ENCODE peak calls at places on chromosomes 1 and 21, in ten cellular contexts. One of them, this sample, is unnamed.

GRCh38 chr1:165875171-165875570 is 47.8 kb downstream of the UCK2 start:
- DNase-seq in GM03348: no peak
- DNase-seq in T follicular helper cell: no peak
- DNase-seq in A549: no peak
- DNase-seq in uterus: no peak
- DNase-seq in DMS53: no peak
- DNase-seq in hippocampal formation: no peak
- DNase-seq in activated gamma-delta T cell treated with Interleukin-2 at 50 U/mL for 16 hours: no peak
- DNase-seq in Right ventricle myocardium inferior: no peak
- DNase-seq in frontal cortex: no peak
- DNase-seq in this sample: no peak

GRCh38 chr1:117371436-117372151 is 4.3 kb downstream of the MAN1A2 start:
- DNase-seq in GM03348: peak; percentile 51
- DNase-seq in T follicular helper cell: no peak
- DNase-seq in A549: no peak
- DNase-seq in uterus: no peak
- DNase-seq in DMS53: no peak
- DNase-seq in hippocampal formation: no peak
- DNase-seq in activated gamma-delta T cell treated with Interleukin-2 at 50 U/mL for 16 hours: no peak
- DNase-seq in Right ventricle myocardium inferior: no peak
- DNase-seq in frontal cortex: no peak
- DNase-seq in this sample: no peak

GRCh38 chr1:41639332-41639936 is 155.0 kb upstream of the EDN2 start:
- DNase-seq in GM03348: peak; percentile 83
- DNase-seq in T follicular helper cell: no peak
- DNase-seq in A549: no peak
- DNase-seq in uterus: no peak
- DNase-seq in DMS53: no peak
- DNase-seq in hippocampal formation: peak; percentile 46
- DNase-seq in activated gamma-delta T cell treated with Interleukin-2 at 50 U/mL for 16 hours: no peak
- DNase-seq in Right ventricle myocardium inferior: no peak
- DNase-seq in frontal cortex: peak; percentile 56
- DNase-seq in this sample: no peak

GRCh38 chr1:198444792-198445191 is 95.7 kb downstream of the ATP6V1G3 start:
- DNase-seq in GM03348: peak; percentile 5
- DNase-seq in T follicular helper cell: no peak
- DNase-seq in A549: no peak
- DNase-seq in uterus: no peak
- DNase-seq in DMS53: no peak
- DNase-seq in hippocampal formation: no peak
- DNase-seq in activated gamma-delta T cell treated with Interleukin-2 at 50 U/mL for 16 hours: no peak
- DNase-seq in Right ventricle myocardium inferior: no peak
- DNase-seq in frontal cortex: no peak
- DNase-seq in this sample: no peak

GRCh38 chr1:236774926-236775325 is 20.2 kb upstream of the MTR start:
- DNase-seq in GM03348: peak; percentile 54
- DNase-seq in T follicular helper cell: no peak
- DNase-seq in A549: no peak
- DNase-seq in uterus: no peak
- DNase-seq in DMS53: peak; percentile 57
- DNase-seq in hippocampal formation: no peak
- DNase-seq in activated gamma-delta T cell treated with Interleukin-2 at 50 U/mL for 16 hours: no peak
- DNase-seq in Right ventricle myocardium inferior: no peak
- DNase-seq in frontal cortex: no peak
- DNase-seq in this sample: no peak

GRCh38 chr1:3409737-3410434 is 44.6 kb upstream of the ARHGEF16 start:
- DNase-seq in GM03348: peak; percentile 95
- DNase-seq in T follicular helper cell: no peak
- DNase-seq in A549: peak; percentile 83
- DNase-seq in uterus: peak; percentile 32
- DNase-seq in DMS53: peak; percentile 54
- DNase-seq in hippocampal formation: peak; percentile 66
- DNase-seq in activated gamma-delta T cell treated with Interleukin-2 at 50 U/mL for 16 hours: no peak
- DNase-seq in Right ventricle myocardium inferior: no peak
- DNase-seq in frontal cortex: peak; percentile 95
- DNase-seq in this sample: peak; percentile 58

GRCh38 chr1:11649237-11649623 is 5.0 kb downstream of the FBXO2 start:
- DNase-seq in GM03348: no peak
- DNase-seq in T follicular helper cell: no peak
- DNase-seq in A549: no peak
- DNase-seq in uterus: no peak
- DNase-seq in DMS53: peak; percentile 45
- DNase-seq in hippocampal formation: no peak
- DNase-seq in activated gamma-delta T cell treated with Interleukin-2 at 50 U/mL for 16 hours: no peak
- DNase-seq in Right ventricle myocardium inferior: no peak
- DNase-seq in frontal cortex: no peak
- DNase-seq in this sample: no peak

GRCh38 chr1:186978596-186979556 is 150.1 kb downstream of the PLA2G4A start:
- DNase-seq in GM03348: no peak
- DNase-seq in T follicular helper cell: no peak
- DNase-seq in A549: no peak
- DNase-seq in uterus: no peak
- DNase-seq in DMS53: no peak
- DNase-seq in hippocampal formation: no peak
- DNase-seq in activated gamma-delta T cell treated with Interleukin-2 at 50 U/mL for 16 hours: no peak
- DNase-seq in Right ventricle myocardium inferior: no peak
- DNase-seq in frontal cortex: no peak
- DNase-seq in this sample: no peak

GRCh38 chr1:4801192-4801924 is 146.9 kb downstream of the AJAP1 start:
- DNase-seq in GM03348: no peak
- DNase-seq in T follicular helper cell: no peak
- DNase-seq in A549: no peak
- DNase-seq in uterus: peak; percentile 63
- DNase-seq in DMS53: no peak
- DNase-seq in hippocampal formation: peak; percentile 32
- DNase-seq in activated gamma-delta T cell treated with Interleukin-2 at 50 U/mL for 16 hours: no peak
- DNase-seq in Right ventricle myocardium inferior: peak; percentile 90
- DNase-seq in frontal cortex: no peak
- DNase-seq in this sample: peak; percentile 87

GRCh38 chr1:99728494-99729235 is 37.8 kb downstream of the FRRS1 start:
- DNase-seq in GM03348: no peak
- DNase-seq in T follicular helper cell: no peak
- DNase-seq in A549: peak; percentile 43
- DNase-seq in uterus: no peak
- DNase-seq in DMS53: peak; percentile 75
- DNase-seq in hippocampal formation: no peak
- DNase-seq in activated gamma-delta T cell treated with Interleukin-2 at 50 U/mL for 16 hours: no peak
- DNase-seq in Right ventricle myocardium inferior: no peak
- DNase-seq in frontal cortex: no peak
- DNase-seq in this sample: no peak

GRCh38 chr1:60280256-60280655 is 206.7 kb upstream of the C1orf87 start:
- DNase-seq in GM03348: peak; percentile 39
- DNase-seq in T follicular helper cell: no peak
- DNase-seq in A549: no peak
- DNase-seq in uterus: no peak
- DNase-seq in DMS53: peak; percentile 35
- DNase-seq in hippocampal formation: no peak
- DNase-seq in activated gamma-delta T cell treated with Interleukin-2 at 50 U/mL for 16 hours: no peak
- DNase-seq in Right ventricle myocardium inferior: no peak
- DNase-seq in frontal cortex: no peak
- DNase-seq in this sample: no peak

GRCh38 chr1:215004121-215004837 is 78.3 kb upstream of the KCNK2 start:
- DNase-seq in GM03348: no peak
- DNase-seq in T follicular helper cell: no peak
- DNase-seq in A549: no peak
- DNase-seq in uterus: no peak
- DNase-seq in DMS53: no peak
- DNase-seq in hippocampal formation: no peak
- DNase-seq in activated gamma-delta T cell treated with Interleukin-2 at 50 U/mL for 16 hours: no peak
- DNase-seq in Right ventricle myocardium inferior: no peak
- DNase-seq in frontal cortex: no peak
- DNase-seq in this sample: no peak

GRCh38 chr21:42187976-42188653 is 30.8 kb upstream of the ABCG1 start:
- DNase-seq in GM03348: peak; percentile 40
- DNase-seq in T follicular helper cell: peak; percentile 73
- DNase-seq in A549: no peak
- DNase-seq in uterus: no peak
- DNase-seq in DMS53: no peak
- DNase-seq in hippocampal formation: peak; percentile 23
- DNase-seq in activated gamma-delta T cell treated with Interleukin-2 at 50 U/mL for 16 hours: peak; percentile 80
- DNase-seq in Right ventricle myocardium inferior: no peak
- DNase-seq in frontal cortex: no peak
- DNase-seq in this sample: no peak

GRCh38 chr1:216812966-216813365 is 89.7 kb upstream of the ESRRG start:
- DNase-seq in GM03348: no peak
- DNase-seq in T follicular helper cell: no peak
- DNase-seq in A549: no peak
- DNase-seq in uterus: no peak
- DNase-seq in DMS53: no peak
- DNase-seq in hippocampal formation: no peak
- DNase-seq in activated gamma-delta T cell treated with Interleukin-2 at 50 U/mL for 16 hours: no peak
- DNase-seq in Right ventricle myocardium inferior: no peak
- DNase-seq in frontal cortex: no peak
- DNase-seq in this sample: no peak

GRCh38 chr1:50832167-50832566 is 127.9 kb downstream of the FAF1 start:
- DNase-seq in GM03348: no peak
- DNase-seq in T follicular helper cell: no peak
- DNase-seq in A549: no peak
- DNase-seq in uterus: no peak
- DNase-seq in DMS53: no peak
- DNase-seq in hippocampal formation: no peak
- DNase-seq in activated gamma-delta T cell treated with Interleukin-2 at 50 U/mL for 16 hours: no peak
- DNase-seq in Right ventricle myocardium inferior: no peak
- DNase-seq in frontal cortex: no peak
- DNase-seq in this sample: no peak

GRCh38 chr1:110341146-110341871 is 2.1 kb downstream of the RBM15 start:
- DNase-seq in GM03348: no peak
- DNase-seq in T follicular helper cell: no peak
- DNase-seq in A549: no peak
- DNase-seq in uterus: no peak
- DNase-seq in DMS53: no peak
- DNase-seq in hippocampal formation: no peak
- DNase-seq in activated gamma-delta T cell treated with Interleukin-2 at 50 U/mL for 16 hours: no peak
- DNase-seq in Right ventricle myocardium inferior: no peak
- DNase-seq in frontal cortex: no peak
- DNase-seq in this sample: no peak

GRCh38 chr1:183126000-183126366 is 60.1 kb upstream of the LAMC2 start:
- DNase-seq in GM03348: no peak
- DNase-seq in T follicular helper cell: no peak
- DNase-seq in A549: no peak
- DNase-seq in uterus: no peak
- DNase-seq in DMS53: no peak
- DNase-seq in hippocampal formation: no peak
- DNase-seq in activated gamma-delta T cell treated with Interleukin-2 at 50 U/mL for 16 hours: no peak
- DNase-seq in Right ventricle myocardium inferior: no peak
- DNase-seq in frontal cortex: no peak
- DNase-seq in this sample: no peak

GRCh38 chr1:196545239-196545638 is 63.0 kb downstream of the KCNT2 start:
- DNase-seq in GM03348: no peak
- DNase-seq in T follicular helper cell: no peak
- DNase-seq in A549: no peak
- DNase-seq in uterus: no peak
- DNase-seq in DMS53: no peak
- DNase-seq in hippocampal formation: no peak
- DNase-seq in activated gamma-delta T cell treated with Interleukin-2 at 50 U/mL for 16 hours: no peak
- DNase-seq in Right ventricle myocardium inferior: no peak
- DNase-seq in frontal cortex: no peak
- DNase-seq in this sample: no peak

GRCh38 chr1:114024049-114024448 is 44.8 kb downstream of the OLFML3 start:
- DNase-seq in GM03348: no peak
- DNase-seq in T follicular helper cell: no peak
- DNase-seq in A549: no peak
- DNase-seq in uterus: no peak
- DNase-seq in DMS53: no peak
- DNase-seq in hippocampal formation: no peak
- DNase-seq in activated gamma-delta T cell treated with Interleukin-2 at 50 U/mL for 16 hours: no peak
- DNase-seq in Right ventricle myocardium inferior: no peak
- DNase-seq in frontal cortex: no peak
- DNase-seq in this sample: peak; percentile 21

GRCh38 chr1:55716610-55717009 is 501.4 kb upstream of the USP24 start:
- DNase-seq in GM03348: no peak
- DNase-seq in T follicular helper cell: no peak
- DNase-seq in A549: no peak
- DNase-seq in uterus: no peak
- DNase-seq in DMS53: no peak
- DNase-seq in hippocampal formation: no peak
- DNase-seq in activated gamma-delta T cell treated with Interleukin-2 at 50 U/mL for 16 hours: no peak
- DNase-seq in Right ventricle myocardium inferior: no peak
- DNase-seq in frontal cortex: no peak
- DNase-seq in this sample: no peak

GRCh38 chr1:47894718-47895393 is 102.3 kb downstream of the TRABD2B start:
- DNase-seq in GM03348: no peak
- DNase-seq in T follicular helper cell: no peak
- DNase-seq in A549: peak; percentile 28
- DNase-seq in uterus: no peak
- DNase-seq in DMS53: peak; percentile 71
- DNase-seq in hippocampal formation: no peak
- DNase-seq in activated gamma-delta T cell treated with Interleukin-2 at 50 U/mL for 16 hours: no peak
- DNase-seq in Right ventricle myocardium inferior: no peak
- DNase-seq in frontal cortex: no peak
- DNase-seq in this sample: no peak

GRCh38 chr1:36400825-36401601 is 3.3 kb upstream of the LSM10 start:
- DNase-seq in GM03348: peak; percentile 87
- DNase-seq in T follicular helper cell: no peak
- DNase-seq in A549: no peak
- DNase-seq in uterus: peak; percentile 58
- DNase-seq in DMS53: no peak
- DNase-seq in hippocampal formation: peak; percentile 7
- DNase-seq in activated gamma-delta T cell treated with Interleukin-2 at 50 U/mL for 16 hours: peak; percentile 7
- DNase-seq in Right ventricle myocardium inferior: peak; percentile 90
- DNase-seq in frontal cortex: no peak
- DNase-seq in this sample: peak; percentile 28

GRCh38 chr1:18941221-18942141 is 15.0 kb downstream of the IFFO2 start:
- DNase-seq in GM03348: no peak
- DNase-seq in T follicular helper cell: no peak
- DNase-seq in A549: no peak
- DNase-seq in uterus: no peak
- DNase-seq in DMS53: peak; percentile 37
- DNase-seq in hippocampal formation: peak; percentile 96
- DNase-seq in activated gamma-delta T cell treated with Interleukin-2 at 50 U/mL for 16 hours: no peak
- DNase-seq in Right ventricle myocardium inferior: peak; percentile 58
- DNase-seq in frontal cortex: peak; percentile 71
- DNase-seq in this sample: no peak

GRCh38 chr1:87989346-87989745 is 660.7 kb downstream of the LMO4 start:
- DNase-seq in GM03348: no peak
- DNase-seq in T follicular helper cell: no peak
- DNase-seq in A549: no peak
- DNase-seq in uterus: no peak
- DNase-seq in DMS53: no peak
- DNase-seq in hippocampal formation: no peak
- DNase-seq in activated gamma-delta T cell treated with Interleukin-2 at 50 U/mL for 16 hours: no peak
- DNase-seq in Right ventricle myocardium inferior: no peak
- DNase-seq in frontal cortex: no peak
- DNase-seq in this sample: no peak

GRCh38 chr1:17539202-17539525 is 334 bp upstream of the ARHGEF10L start:
- DNase-seq in GM03348: no peak
- DNase-seq in T follicular helper cell: no peak
- DNase-seq in A549: no peak
- DNase-seq in uterus: no peak
- DNase-seq in DMS53: no peak
- DNase-seq in hippocampal formation: no peak
- DNase-seq in activated gamma-delta T cell treated with Interleukin-2 at 50 U/mL for 16 hours: no peak
- DNase-seq in Right ventricle myocardium inferior: no peak
- DNase-seq in frontal cortex: no peak
- DNase-seq in this sample: peak; percentile 49

GRCh38 chr21:36499578-36500471 is 19.9 kb upstream of the CLDN14 start:
- DNase-seq in GM03348: peak; percentile 77
- DNase-seq in T follicular helper cell: no peak
- DNase-seq in A549: no peak
- DNase-seq in uterus: no peak
- DNase-seq in DMS53: no peak
- DNase-seq in hippocampal formation: no peak
- DNase-seq in activated gamma-delta T cell treated with Interleukin-2 at 50 U/mL for 16 hours: no peak
- DNase-seq in Right ventricle myocardium inferior: no peak
- DNase-seq in frontal cortex: no peak
- DNase-seq in this sample: no peak

GRCh38 chr1:23282967-23283366 is 61.1 kb downstream of the HNRNPR start:
- DNase-seq in GM03348: peak; percentile 65
- DNase-seq in T follicular helper cell: no peak
- DNase-seq in A549: no peak
- DNase-seq in uterus: no peak
- DNase-seq in DMS53: no peak
- DNase-seq in hippocampal formation: no peak
- DNase-seq in activated gamma-delta T cell treated with Interleukin-2 at 50 U/mL for 16 hours: no peak
- DNase-seq in Right ventricle myocardium inferior: no peak
- DNase-seq in frontal cortex: no peak
- DNase-seq in this sample: no peak

GRCh38 chr1:79197421-79197820 is 190.9 kb upstream of the ADGRL4 start:
- DNase-seq in GM03348: peak; percentile 16
- DNase-seq in T follicular helper cell: no peak
- DNase-seq in A549: no peak
- DNase-seq in uterus: no peak
- DNase-seq in DMS53: peak; percentile 72
- DNase-seq in hippocampal formation: no peak
- DNase-seq in activated gamma-delta T cell treated with Interleukin-2 at 50 U/mL for 16 hours: no peak
- DNase-seq in Right ventricle myocardium inferior: no peak
- DNase-seq in frontal cortex: no peak
- DNase-seq in this sample: no peak

This sample was measured in ovary.